ENCODE peak calls at places on chromosomes 2 and 18, in ten cellular contexts. U is A549, G is stomach, L is sigmoid colon, Q is HCT116, T is tibial nerve, V is H54, E is HepG2, P is thyroid gland, N is adrenal gland. K is an unnamed sample.
A peak's percentile ranks its signal among the peaks of the same experiment; 100 is the strongest.

GRCh38 chr2:217349251-217349650 is 489.4 kb upstream of the TNP1 start:
- DNase-seq in P (no peak), G (no peak), T (no peak), L (no peak), V (no peak), E (no peak), U (no peak), Q (no peak), N (no peak), K (no peak)

GRCh38 chr2:138184428-138184827 is 220.2 kb downstream of the HNMT start:
- DNase-seq in N (no peak), P (no peak), U (no peak), V (no peak), Q (no peak), E (peak; percentile 25), L (no peak), T (no peak), G (no peak), K (no peak)

GRCh38 chr18:31920326-31920725 is 22.6 kb downstream of the TRAPPC8 start:
- DNase-seq in U (no peak), Q (no peak), N (no peak), P (no peak), G (no peak), L (no peak), E (no peak), T (no peak), V (no peak), K (no peak)

GRCh38 chr18:6868033-6868432 is 138.5 kb downstream of the ARHGAP28 start:
- DNase-seq in N (no peak), V (no peak), Q (no peak), U (no peak), E (no peak), T (no peak), P (peak; percentile 14), G (no peak), L (no peak), K (no peak)

GRCh38 chr2:122748552-122749011 is 993.1 kb downstream of the TSN start:
- DNase-seq in L (no peak), T (no peak), G (no peak), Q (no peak), N (no peak), E (peak; percentile 61), P (no peak), U (no peak), V (no peak), K (no peak)

GRCh38 chr2:68995911-68996310 is 17.1 kb upstream of the ANTXR1 start:
- DNase-seq in P (no peak), L (no peak), T (no peak), G (no peak), U (no peak), E (peak; percentile 40), V (no peak), N (no peak), Q (no peak), K (no peak)

GRCh38 chr2:18156002-18156401 is 277.5 kb downstream of the KCNS3 start:
- DNase-seq in L (no peak), P (no peak), U (no peak), E (no peak), V (no peak), Q (no peak), T (no peak), G (no peak), N (no peak), K (no peak)

GRCh38 chr2:167135691-167136090 is 247.4 kb downstream of the XIRP2 start:
- DNase-seq in L (no peak), U (no peak), Q (no peak), V (no peak), N (no peak), E (no peak), P (no peak), G (no peak), T (no peak), K (no peak)

GRCh38 chr2:230602562-230603230 is 109.9 kb upstream of the CAB39 start:
- DNase-seq in U (no peak), T (no peak), Q (no peak), V (no peak), L (no peak), N (no peak), G (no peak), E (no peak), P (no peak), K (no peak)

GRCh38 chr2:75641587-75641986 is 5.0 kb upstream of the MRPL19 start:
- DNase-seq in Q (no peak), T (peak; percentile 29), P (peak; percentile 73), U (no peak), L (no peak), G (no peak), N (peak; percentile 43), V (no peak), E (no peak), K (no peak)

GRCh38 chr2:196263181-196263747 is 91.9 kb upstream of the STK17B start:
- DNase-seq in U (no peak), G (no peak), L (no peak), V (no peak), P (no peak), N (peak; percentile 38), T (no peak), E (no peak), Q (no peak), K (no peak)

GRCh38 chr2:39494784-39495251 is 57.7 kb upstream of the MAP4K3 start:
- DNase-seq in U (peak; percentile 89), N (no peak), L (no peak), P (peak; percentile 27), E (no peak), V (peak; percentile 63), Q (no peak), G (no peak), T (no peak), K (no peak)

GRCh38 chr2:146602856-146603255 is 1242.0 kb upstream of the ACVR2A start:
- DNase-seq in N (no peak), P (no peak), G (no peak), V (no peak), Q (no peak), L (no peak), U (no peak), T (no peak), E (no peak), K (no peak)

GRCh38 chr2:39534095-39534711 is 97.1 kb upstream of the MAP4K3 start:
- DNase-seq in U (no peak), E (peak; percentile 39), V (no peak), L (no peak), T (no peak), G (no peak), N (no peak), P (no peak), Q (no peak), K (no peak)

GRCh38 chr18:31097666-31098065 is 4.6 kb downstream of the DSC2 start:
- DNase-seq in E (no peak), L (no peak), P (no peak), V (no peak), N (no peak), Q (no peak), G (no peak), U (no peak), T (no peak), K (no peak)

DNA sequence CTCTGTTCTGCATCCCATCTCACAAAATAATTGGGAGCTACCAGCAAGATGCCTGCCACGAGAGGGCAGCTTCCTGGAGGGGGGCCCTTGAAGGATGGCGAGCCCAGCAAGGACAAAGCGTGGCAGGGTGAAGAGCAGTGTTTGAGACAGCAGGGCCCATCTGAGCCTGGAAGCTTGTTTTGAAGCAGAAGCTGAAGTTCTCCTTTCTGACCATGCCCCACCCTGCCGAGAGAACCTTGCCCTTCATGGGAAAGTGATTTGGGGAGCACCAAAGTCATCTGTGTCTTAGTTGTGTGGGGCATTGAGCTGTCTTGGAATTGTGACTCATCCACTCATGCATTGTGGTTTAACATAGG is 216.3 kb downstream of the BCL11A start:
- DNase-seq in U (no peak), L (no peak), N (no peak), V (no peak), E (no peak), T (no peak), G (no peak), Q (no peak), P (no peak), K (no peak)
- TF ChIP-seq POLR2A in U (no peak), L (no peak), N (no peak), V (no peak), E (no peak), T (no peak), G (no peak), Q (no peak), P (no peak), K (no peak)

GRCh38 chr2:237737196-237737865 is 61.2 kb upstream of the RBM44 start:
- DNase-seq in P (no peak), G (no peak), U (no peak), V (no peak), E (no peak), T (no peak), Q (no peak), N (no peak), L (no peak), K (no peak)
- TF ChIP-seq POLR2A in P (no peak), G (no peak), U (no peak), V (no peak), E (no peak), T (no peak), Q (no peak), N (no peak), L (no peak), K (no peak)

GRCh38 chr18:69872661-69873060 is 75.0 kb downstream of the CD226 start:
- DNase-seq in E (no peak), V (no peak), G (no peak), P (no peak), T (no peak), Q (no peak), N (no peak), L (no peak), U (no peak), K (no peak)
- TF ChIP-seq POLR2A in E (no peak), V (no peak), G (no peak), P (no peak), T (no peak), Q (no peak), N (no peak), L (no peak), U (no peak), K (no peak)

GRCh38 chr2:101516833-101517690 is 42.1 kb upstream of the RFX8 start:
- DNase-seq in Q (peak; percentile 41), N (no peak), T (no peak), V (peak; percentile 60), E (peak; percentile 75), L (no peak), G (peak; percentile 45), U (peak; percentile 93), P (no peak), K (no peak)
- TF ChIP-seq POLR2A in Q (no peak), N (no peak), T (no peak), V (peak; percentile 19), E (no peak), L (no peak), G (no peak), U (no peak), P (no peak), K (no peak)

K was measured in lower leg skin.